ENCODE peak calls at places on chromosomes 1 and 21, in six cellular contexts. W is GM12878, O is K562, X is H1, L is HepG2, E is GM12892. Q is an unnamed sample.

GRCh38 chr1:22916469-22916817 is 56.2 kb downstream of the LACTBL1 start:
- DNase-seq in W (no peak), O (no peak), X (no peak), L (no peak), E (no peak), Q (no peak)

GRCh38 chr1:44619261-44619900 is 54.9 kb downstream of the TMEM53 start:
- DNase-seq in W (no peak), O (no peak), X (no peak), L (no peak), E (no peak), Q (no peak)

GRCh38 chr1:154434346-154435075 is 29.4 kb downstream of the IL6R start:
- DNase-seq in W (no peak), O (peak), X (no peak), L (no peak), E (no peak), Q (no peak)

GRCh38 chr1:178060789-178061556 is 32.9 kb upstream of the RASAL2 start:
- DNase-seq in W (no peak), O (no peak), X (peak), L (peak), E (no peak), Q (no peak)

GRCh38 chr1:167482184-167482583 is 36.1 kb downstream of the CD247 start:
- DNase-seq in W (no peak), O (no peak), X (no peak), L (no peak), E (no peak), Q (no peak)

GRCh38 chr1:171742577-171742922 is 685 bp upstream of the VAMP4 start:
- DNase-seq in W (no peak), O (peak), X (no peak), L (no peak), E (no peak), Q (no peak)

GRCh38 chr1:29782846-29783500 is 546.7 kb downstream of the PTPRU start:
- DNase-seq in W (no peak), O (no peak), X (no peak), L (no peak), E (no peak), Q (no peak)

GRCh38 chr1:74395492-74395891 is 116.9 kb downstream of the LRRC53 start:
- DNase-seq in W (no peak), O (no peak), X (no peak), L (no peak), E (no peak), Q (no peak)

GRCh38 chr1:33005812-33006465 is 30.7 kb downstream of the AK2 start:
- DNase-seq in W (no peak), O (no peak), X (no peak), L (no peak), E (no peak), Q (no peak)

GRCh38 chr1:29856663-29857224 is 620.4 kb downstream of the PTPRU start:
- DNase-seq in W (no peak), O (no peak), X (no peak), L (no peak), E (no peak), Q (no peak)

GRCh38 chr1:11526071-11526895 is 47.3 kb downstream of the DISP3 start:
- DNase-seq in W (no peak), O (no peak), X (no peak), L (no peak), E (no peak), Q (no peak)

GRCh38 chr1:169594391-169594790 is 8.1 kb upstream of the F5 start:
- DNase-seq in W (peak), O (no peak), X (no peak), L (no peak), E (no peak), Q (no peak)

GRCh38 chr21:20024727-20025126 is 973.5 kb upstream of the NCAM2 start:
- DNase-seq in W (no peak), O (no peak), X (no peak), L (no peak), E (no peak), Q (no peak)

GRCh38 chr21:38819719-38820147 is 14.0 kb downstream of the ETS2 start:
- DNase-seq in W (no peak), O (no peak), X (no peak), L (no peak), E (no peak), Q (no peak)

GRCh38 chr1:159775716-159776115 is 5.0 kb upstream of the DUSP23 start:
- DNase-seq in W (no peak), O (no peak), X (no peak), L (no peak), E (no peak), Q (no peak)

GRCh38 chr1:154318386-154318785 is 2.5 kb upstream of the AQP10 start:
- DNase-seq in W (no peak), O (no peak), X (no peak), L (no peak), E (no peak), Q (no peak)

GRCh38 chr1:67166196-67166595 is at the start of gene IL23R:
- DNase-seq in W (peak), O (no peak), X (no peak), L (no peak), E (no peak), Q (no peak)

GRCh38 chr1:51058863-51059262 is 43.2 kb upstream of the C1orf185 start:
- DNase-seq in W (peak), O (no peak), X (no peak), L (peak), E (no peak), Q (no peak)

GRCh38 chr21:33762798-33763572 is 120.7 kb downstream of the ITSN1 start:
- DNase-seq in W (no peak), O (no peak), X (no peak), L (no peak), E (no peak), Q (no peak)

GRCh38 chr1:44034976-44035716 is 3.9 kb upstream of the SLC6A9 start:
- DNase-seq in W (no peak), O (no peak), X (no peak), L (no peak), E (no peak), Q (no peak)

GRCh38 chr1:200275816-200276453 is 133.9 kb downstream of the ZNF281 start:
- DNase-seq in W (no peak), O (no peak), X (no peak), L (no peak), E (no peak), Q (no peak)

GRCh38 chr1:212982430-212983152 is 32.2 kb downstream of the VASH2 start:
- DNase-seq in W (no peak), O (no peak), X (no peak), L (no peak), E (no peak), Q (no peak)

GRCh38 chr1:25793585-25794170 is 6.3 kb upstream of the SELENON start:
- DNase-seq in W (no peak), O (no peak), X (no peak), L (no peak), E (no peak), Q (no peak)

GRCh38 chr1:7938070-7938469 is 2.6 kb downstream of the TNFRSF9 start:
- DNase-seq in W (no peak), O (no peak), X (no peak), L (no peak), E (no peak), Q (no peak)

GRCh38 chr1:155125511-155125945 is 2.1 kb upstream of the EFNA1 start:
- DNase-seq in W (no peak), O (no peak), X (no peak), L (no peak), E (no peak), Q (no peak)

GRCh38 chr1:87279966-87280535 is 48.6 kb upstream of the LMO4 start:
- DNase-seq in W (no peak), O (no peak), X (no peak), L (no peak), E (no peak), Q (no peak)

GRCh38 chr1:184622136-184622823 is 132.4 kb downstream of the EDEM3 start:
- DNase-seq in W (no peak), O (no peak), X (no peak), L (no peak), E (no peak), Q (no peak)
- TF ChIP-seq POLR2A in W (no peak), O (no peak), X (no peak), L (no peak), E (no peak), Q (no peak)

DNA sequence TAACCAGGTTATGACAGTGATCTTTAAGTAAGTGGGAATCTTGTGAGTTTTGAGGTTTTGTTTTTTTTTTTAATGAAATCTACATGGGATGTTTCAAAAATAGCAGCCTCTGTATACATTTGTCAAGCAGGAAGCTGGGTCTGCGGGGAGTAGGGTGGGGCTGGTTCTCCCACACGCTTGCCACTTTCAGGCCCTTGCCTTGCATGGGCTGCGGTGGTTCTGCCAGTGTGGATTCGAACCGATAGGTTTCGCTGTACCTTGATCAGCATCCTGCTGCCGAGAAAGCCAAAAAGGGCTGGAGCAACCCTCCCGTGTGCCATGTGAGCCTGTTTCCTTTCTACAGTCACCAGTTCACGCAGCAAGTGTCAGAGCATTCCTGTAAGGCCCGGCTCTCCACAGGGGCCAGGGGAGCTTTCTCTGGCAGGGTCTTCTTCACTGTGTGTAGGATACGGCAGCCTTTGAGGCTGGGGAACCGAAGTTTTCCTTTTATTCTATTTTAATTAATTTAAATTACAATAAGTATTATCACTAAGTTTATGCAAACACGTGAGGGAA is 79.2 kb upstream of the SAMD11 start:
- DNase-seq in W (no peak), O (no peak), X (no peak), L (no peak), E (no peak), Q (no peak)
- TF ChIP-seq TAF1 in W (no peak), O (no peak), X (no peak), L (no peak), E (no peak), Q (no peak)

DNA sequence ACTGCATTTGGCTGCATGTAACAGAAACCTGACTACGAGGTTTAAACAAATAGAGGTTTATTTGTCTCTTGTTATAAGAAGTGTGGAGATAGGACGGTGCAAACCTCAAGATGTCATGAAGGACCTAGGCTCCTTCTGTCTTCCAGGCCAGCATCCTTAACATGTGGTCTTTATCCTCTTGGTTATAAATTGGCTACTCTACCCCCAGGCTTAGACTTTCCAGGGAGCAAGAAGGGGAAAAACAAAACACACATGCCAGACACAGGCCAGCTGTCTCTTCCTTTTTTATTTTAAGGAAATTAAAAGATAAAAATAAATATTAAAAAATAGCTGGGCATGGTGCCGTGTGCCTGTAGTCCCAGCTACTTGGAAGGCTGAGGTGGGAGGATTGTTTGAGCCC is 51.3 kb upstream of the PRELP start:
- DNase-seq in W (no peak), O (no peak), X (no peak), L (no peak), E (no peak), Q (no peak)
- TF ChIP-seq POLR2AphosphoS5 in W (no peak), O (no peak), X (no peak), L (no peak), E (no peak), Q (no peak)

DNA sequence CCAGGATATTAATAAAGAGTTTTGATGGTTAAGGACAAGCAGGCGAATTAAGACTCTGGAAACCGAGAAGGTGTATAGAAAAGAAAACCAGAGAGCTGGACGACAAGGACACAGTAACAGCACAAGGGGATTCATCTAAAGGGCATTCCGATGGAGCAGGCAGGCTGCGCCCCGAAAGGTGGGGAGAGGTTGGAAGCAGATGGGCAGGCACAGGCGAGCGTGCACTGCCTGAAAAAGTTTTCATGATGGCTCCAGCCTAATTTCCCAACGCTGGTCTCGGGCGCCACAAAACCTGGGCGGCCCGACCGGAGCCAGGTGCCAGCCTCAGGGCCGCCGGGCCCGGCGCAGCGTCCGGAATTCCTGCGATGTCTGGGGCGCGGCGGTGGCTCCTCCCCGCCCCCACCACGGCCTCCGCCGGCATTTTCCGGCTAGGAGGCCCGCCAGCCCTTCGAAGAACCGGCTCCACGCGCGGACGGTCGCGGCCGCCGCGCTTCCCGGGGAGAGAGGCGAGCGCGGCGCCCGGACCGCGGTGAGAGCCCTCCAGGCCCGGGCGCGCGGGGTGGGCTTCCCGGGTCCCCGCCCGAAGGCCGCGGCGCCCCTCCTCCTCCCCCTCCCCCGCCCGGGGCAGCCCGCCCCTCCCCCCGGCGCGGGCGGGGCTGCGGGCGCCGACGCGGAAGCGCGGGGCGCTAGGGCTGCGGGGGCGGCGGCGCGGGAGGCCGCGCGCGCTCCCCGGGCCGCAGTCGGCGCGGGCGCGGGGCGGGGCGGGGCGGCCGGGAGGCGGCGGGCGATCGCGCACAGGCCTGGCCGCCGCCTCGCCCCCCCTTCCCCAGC is 701 bp upstream of the DYRK1A start:
- DNase-seq in W (no peak), O (peak), X (no peak), L (peak), E (no peak), Q (no peak)
- TF ChIP-seq POLR2A in W (peak), O (peak), X (peak), L (peak), E (peak), Q (peak)

GRCh38 chr1:63773815-63774616 is at the start of gene ROR1:
- DNase-seq in W (no peak), O (peak), X (peak), L (peak), E (peak), Q (peak)

GRCh38 chr1:63772876-63773275 is 941 bp upstream of the ROR1 start:
- DNase-seq in W (no peak), O (no peak), X (no peak), L (no peak), E (no peak), Q (no peak)

GRCh38 chr1:63773496-63773814 is 362 bp upstream of the ROR1 start:
- DNase-seq in W (no peak), O (no peak), X (no peak), L (no peak), E (no peak), Q (no peak)

GRCh38 chr1:63772201-63772600 is 1.6 kb upstream of the ROR1 start:
- DNase-seq in W (no peak), O (no peak), X (no peak), L (peak), E (no peak), Q (no peak)

GRCh38 chr1:63770381-63770780 is 3.4 kb upstream of the ROR1 start:
- DNase-seq in W (no peak), O (no peak), X (no peak), L (no peak), E (no peak), Q (no peak)
- TF ChIP-seq TAF1 in W (no peak), O (no peak), X (no peak), L (no peak), E (no peak), Q (no peak)

GRCh38 chr1:10379101-10379620 is 19.7 kb upstream of the PGD start:
- DNase-seq in W (no peak), O (no peak), X (no peak), L (no peak), E (no peak), Q (no peak)

GRCh38 chr1:10380594-10381275 is 18.1 kb upstream of the PGD start:
- DNase-seq in W (no peak), O (no peak), X (no peak), L (peak), E (no peak), Q (no peak)

GRCh38 chr1:10374442-10374860 is 24.4 kb upstream of the PGD start:
- DNase-seq in W (no peak), O (no peak), X (no peak), L (no peak), E (no peak), Q (no peak)

GRCh38 chr1:10379676-10380075 is 19.2 kb upstream of the PGD start:
- DNase-seq in W (no peak), O (no peak), X (no peak), L (no peak), E (no peak), Q (no peak)

DNA sequence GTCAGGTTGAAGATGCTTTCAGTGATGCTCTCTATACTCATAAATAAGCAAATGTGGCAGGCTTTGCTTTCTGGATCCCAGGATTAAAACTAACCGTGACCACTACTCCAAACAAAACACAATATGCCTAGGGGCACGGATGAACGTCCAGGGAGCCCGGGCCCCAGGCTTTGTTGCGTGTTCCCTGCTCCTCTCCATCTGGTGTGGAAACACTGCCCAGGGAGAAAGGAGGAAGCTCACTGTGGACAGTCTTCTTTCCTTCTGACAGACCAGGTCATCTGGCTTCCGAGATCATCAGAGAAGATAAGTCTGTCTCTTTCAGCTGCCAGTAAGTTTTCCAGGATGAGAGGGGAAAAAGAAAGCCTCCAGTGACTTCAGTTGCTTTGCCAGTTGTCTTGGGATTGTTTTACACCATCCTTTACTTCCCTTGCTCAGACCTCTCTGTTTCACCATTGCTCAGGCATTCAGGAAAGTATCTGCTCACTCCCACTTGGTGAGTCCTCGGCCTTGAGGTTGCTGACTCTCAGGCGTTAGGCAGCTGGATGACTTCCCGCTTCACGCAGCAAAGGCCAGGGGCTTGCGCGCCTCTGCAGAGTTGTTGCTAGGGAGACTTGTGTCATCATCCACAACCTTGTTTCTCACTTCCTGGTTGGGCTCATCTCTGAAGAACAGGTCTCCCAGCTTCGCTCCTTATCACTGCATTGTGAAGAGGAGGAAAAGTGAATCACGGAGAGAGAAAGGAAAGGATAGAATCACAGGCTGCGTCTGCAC is 20.6 kb upstream of the PGD start:
- DNase-seq in W (no peak), O (peak), X (no peak), L (no peak), E (no peak), Q (no peak)
- TF ChIP-seq POLR2AphosphoS5 in W (no peak), O (no peak), X (no peak), L (no peak), E (no peak), Q (no peak)

GRCh38 chr1:202049129-202049528 is 38.7 kb downstream of the ELF3 start:
- DNase-seq in W (no peak), O (no peak), X (no peak), L (no peak), E (no peak), Q (no peak)

GRCh38 chr1:202047977-202048376 is 37.6 kb downstream of the ELF3 start:
- DNase-seq in W (no peak), O (no peak), X (no peak), L (peak), E (no peak), Q (no peak)

GRCh38 chr1:202046748-202047708 is 36.6 kb downstream of the ELF3 start:
- DNase-seq in W (no peak), O (no peak), X (no peak), L (peak), E (no peak), Q (no peak)

GRCh38 chr1:202045699-202046098 is 35.3 kb downstream of the ELF3 start:
- DNase-seq in W (no peak), O (no peak), X (no peak), L (no peak), E (no peak), Q (no peak)

GRCh38 chr1:202046227-202046626 is 35.8 kb downstream of the ELF3 start:
- DNase-seq in W (no peak), O (no peak), X (no peak), L (no peak), E (no peak), Q (no peak)
- TF ChIP-seq POLR2A in W (no peak), O (no peak), X (no peak), L (no peak), E (no peak), Q (no peak)